ENCODE peak calls at places on chromosomes 2 and 18, in ten cellular contexts. I, E, G, C, J, H, Y, Z, F and A are unnamed samples.

GRCh38 chr2:112787294-112787693 is 3.0 kb upstream of the IL1A start:
- DNase-seq in H (no peak), Z (no peak), I (peak), J (no peak), Y (no peak), E (peak), G (no peak), F (no peak), C (no peak), A (no peak)

GRCh38 chr2:191625016-191625415 is 52.9 kb upstream of the NABP1 start:
- DNase-seq in F (peak), H (no peak), Y (no peak), J (no peak), E (peak), G (no peak), Z (peak), I (peak), C (no peak), A (no peak)

GRCh38 chr2:178072383-178073301 is at the start of gene PDE11A:
- DNase-seq in G (peak), H (peak), I (peak), C (peak), Z (no peak), E (peak), Y (peak), F (peak), J (peak), A (peak)

GRCh38 chr2:192128655-192129054 is 66.1 kb downstream of the TMEFF2 start:
- DNase-seq in J (no peak), Z (no peak), Y (no peak), H (no peak), C (no peak), G (no peak), F (no peak), I (no peak), E (no peak), A (no peak)

GRCh38 chr18:6111726-6112125 is 216.4 kb upstream of the TMEM200C start:
- DNase-seq in Z (no peak), I (no peak), C (no peak), H (no peak), J (no peak), G (no peak), F (no peak), Y (no peak), E (no peak), A (no peak)

GRCh38 chr18:292271-292670 is 24.4 kb upstream of the THOC1 start:
- DNase-seq in G (no peak), Z (no peak), H (no peak), F (peak), C (no peak), Y (no peak), E (peak), I (no peak), J (no peak), A (no peak)

GRCh38 chr18:77433076-77433475 is 183.4 kb downstream of the GALR1 start:
- DNase-seq in G (no peak), E (no peak), J (no peak), F (no peak), H (no peak), Y (no peak), Z (no peak), C (no peak), I (no peak), A (no peak)

GRCh38 chr2:102020596-102021170 is 28.9 kb downstream of the IL1R2 start:
- DNase-seq in F (peak), H (peak), J (no peak), Z (peak), I (peak), G (peak), Y (peak), C (peak), E (peak), A (peak)

GRCh38 chr2:18046558-18046957 is 168.1 kb downstream of the KCNS3 start:
- DNase-seq in F (no peak), J (peak), E (no peak), H (no peak), G (no peak), C (no peak), Z (no peak), Y (no peak), I (peak), A (no peak)